ENCODE peak calls at places on chromosomes 12 and 14, in six cellular contexts. O is GM23338, T is heart right ventricle, X is pancreas, N is A549, R is tibial nerve. Y is an unnamed sample. For H3K4me1, the result is how much of the 10 kb centered on the place peaks cover.

GRCh38 chr12:122355702-122356101 is 66.8 kb downstream of the CLIP1 start:
- DNase-seq in O (no peak), T (no peak), X (no peak), N (no peak), R (no peak), Y (no peak)

GRCh38 chr14:90399541-90400444 is 3.0 kb downstream of the CALM1 start:
- DNase-seq in O (peak), T (peak), X (peak), N (peak), R (peak), Y (peak)

GRCh38 chr14:96710060-96710636 is 87.0 kb upstream of the VRK1 start:
- DNase-seq in O (no peak), T (no peak), X (no peak), N (no peak), R (no peak), Y (no peak)

GRCh38 chr12:122137229-122137628 is 36.8 kb downstream of the IL31 start:
- DNase-seq in O (peak), T (no peak), X (no peak), N (no peak), R (no peak), Y (no peak)

GRCh38 chr14:100239200-100239839 is 376 bp downstream of the YY1 start:
- DNase-seq in O (no peak), T (peak), X (peak), N (no peak), R (no peak), Y (peak)

GRCh38 chr12:14257734-14258467 is 107.6 kb upstream of the ATF7IP start:
- DNase-seq in O (peak), T (peak), X (peak), N (peak), R (peak), Y (peak)

GRCh38 chr12:128286970-128287369 is 20.0 kb downstream of the TMEM132C start:
- DNase-seq in O (no peak), T (no peak), X (no peak), N (no peak), R (no peak), Y (no peak)

GRCh38 chr12:85278598-85279448 is 1.2 kb upstream of the ALX1 start:
- DNase-seq in O (peak), T (no peak), X (no peak), N (no peak), R (no peak), Y (no peak)

GRCh38 chr12:86275356-86275755 is 19.2 kb upstream of the MGAT4C start:
- DNase-seq in O (no peak), T (no peak), X (no peak), N (no peak), R (no peak), Y (no peak)

GRCh38 chr12:12661086-12661485 is 34.9 kb downstream of the GPR19 start:
- DNase-seq in O (no peak), T (no peak), X (no peak), N (no peak), R (no peak), Y (no peak)

GRCh38 chr12:113322353-113322752 is 12.6 kb downstream of the SLC8B1 start:
- DNase-seq in O (no peak), T (no peak), X (no peak), N (no peak), R (no peak), Y (no peak)

GRCh38 chr14:96084796-96085195 is 45.6 kb downstream of the C14orf132 start:
- DNase-seq in O (no peak), T (no peak), X (no peak), N (no peak), R (no peak), Y (no peak)

GRCh38 chr12:130752692-130753230 is 36.7 kb upstream of the RIMBP2 start:
- DNase-seq in O (peak), T (no peak), X (no peak), N (no peak), R (no peak), Y (no peak)

GRCh38 chr12:95380997-95381786 is 92.8 kb upstream of the METAP2 start:
- DNase-seq in O (no peak), T (no peak), X (no peak), N (no peak), R (no peak), Y (no peak)

GRCh38 chr12:131920902-131921840 is 7.9 kb upstream of the PUS1 start:
- DNase-seq in O (no peak), T (no peak), X (no peak), N (no peak), R (no peak), Y (no peak)

GRCh38 chr12:42014972-42015371 is 129.7 kb downstream of the GXYLT1 start:
- DNase-seq in O (no peak), T (no peak), X (no peak), N (no peak), R (no peak), Y (no peak)

GRCh38 chr12:74741113-74741512 is 203.5 kb downstream of the ATXN7L3B start:
- DNase-seq in O (no peak), T (no peak), X (no peak), N (no peak), R (no peak), Y (no peak)

GRCh38 chr14:29637406-29637805 is 290.2 kb downstream of the PRKD1 start:
- DNase-seq in O (no peak), T (peak), X (peak), N (no peak), R (peak), Y (no peak)

GRCh38 chr12:28033538-28033915 is 61.0 kb upstream of the PTHLH start:
- DNase-seq in O (no peak), T (no peak), X (no peak), N (no peak), R (no peak), Y (no peak)

GRCh38 chr14:50311974-50312733 is at the start of the genes DMAC2L and L2HGDH:
- DNase-seq in O (peak), T (peak), X (peak), N (peak), R (peak), Y (peak)

GRCh38 chr12:113670742-113671141 is 199.1 kb upstream of the LHX5 start:
- DNase-seq in O (no peak), T (no peak), X (no peak), N (no peak), R (no peak), Y (no peak)

GRCh38 chr12:12247584-12247983 is 19.3 kb downstream of the LRP6 start:
- DNase-seq in O (no peak), T (no peak), X (no peak), N (no peak), R (no peak), Y (no peak)

GRCh38 chr12:6090786-6091185 is 33.7 kb downstream of the VWF start:
- DNase-seq in O (no peak), T (peak), X (no peak), N (no peak), R (peak), Y (peak)

GRCh38 chr14:33282181-33282580 is 343.5 kb downstream of the NPAS3 start:
- DNase-seq in O (no peak), T (no peak), X (no peak), N (no peak), R (no peak), Y (no peak)

GRCh38 chr12:39905152-39905551 is 200.7 kb downstream of the SLC2A13 start:
- DNase-seq in O (no peak), T (peak), X (peak), N (no peak), R (peak), Y (peak)

GRCh38 chr12:121579190-121579791 is 1.5 kb downstream of the KDM2B start:
- DNase-seq in O (peak), T (no peak), X (peak), N (no peak), R (peak), Y (peak)

GRCh38 chr12:14399871-14400270 is 34.4 kb downstream of the ATF7IP start:
- DNase-seq in O (no peak), T (no peak), X (no peak), N (no peak), R (no peak), Y (no peak)

GRCh38 chr12:127998936-127999467 is 268.0 kb upstream of the TMEM132C start:
- DNase-seq in O (no peak), T (no peak), X (no peak), N (no peak), R (no peak), Y (no peak)

GRCh38 chr12:65993173-65993572 is 137.4 kb downstream of the LLPH start:
- DNase-seq in O (no peak), T (no peak), X (no peak), N (no peak), R (no peak), Y (no peak)

GRCh38 chr12:65990592-65990991 is 140.0 kb downstream of the LLPH start:
- DNase-seq in O (no peak), T (no peak), X (no peak), N (no peak), R (no peak), Y (no peak)

GRCh38 chr12:65996146-65996545 is 134.4 kb downstream of the LLPH start:
- DNase-seq in O (no peak), T (no peak), X (no peak), N (no peak), R (no peak), Y (no peak)

GRCh38 chr12:65998031-65998430 is 132.5 kb downstream of the LLPH start:
- DNase-seq in O (no peak), T (no peak), X (no peak), N (no peak), R (no peak), Y (no peak)

DNA sequence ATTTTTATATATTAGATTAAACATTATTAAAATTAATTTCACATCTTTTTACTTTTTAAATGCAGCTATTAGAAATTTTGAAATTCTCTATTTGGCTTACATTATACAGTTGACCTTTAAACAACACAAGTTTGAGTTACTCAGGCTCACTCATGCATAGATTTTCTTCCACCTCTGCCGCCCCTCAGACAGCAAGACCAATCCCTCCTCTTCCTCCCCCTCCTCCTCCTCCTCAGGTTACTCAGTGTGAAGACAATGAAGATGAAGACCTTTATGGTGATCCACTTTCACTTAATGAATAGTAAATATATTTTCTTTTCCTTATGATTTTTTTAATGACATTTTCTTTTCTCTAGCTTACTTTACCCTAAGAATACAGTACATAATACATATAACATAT is 136.2 kb downstream of the LLPH start:
- DNase-seq in O (no peak), T (no peak), X (no peak), N (no peak), R (no peak), Y (no peak)
- H3K4me1 ChIP-seq in O (under half), T (under half), X (under half), N (under half), R (under half), Y (under half)

GRCh38 chr12:101628669-101629068 is 33.9 kb downstream of the MYBPC1 start:
- DNase-seq in O (no peak), T (no peak), X (no peak), N (no peak), R (no peak), Y (no peak)
- H3K4me1 ChIP-seq in O (under half), T (under half), X (under half), N (under half), R (under half), Y (under half)

GRCh38 chr12:10365716-10366433 is 24.0 kb downstream of the KLRK1 start:
- DNase-seq in O (no peak), T (no peak), X (no peak), N (no peak), R (no peak), Y (no peak)
- H3K4me1 ChIP-seq in O (under half), T (under half), X (under half), N (under half), R (under half), Y (under half)

GRCh38 chr14:93033983-93034670 is 81.6 kb downstream of the ITPK1 start:
- DNase-seq in O (peak), T (no peak), X (no peak), N (no peak), R (no peak), Y (no peak)

GRCh38 chr14:93031505-93032300 is 84.0 kb downstream of the ITPK1 start:
- DNase-seq in O (no peak), T (no peak), X (no peak), N (no peak), R (no peak), Y (no peak)

GRCh38 chr14:93030761-93031160 is 85.0 kb downstream of the ITPK1 start:
- DNase-seq in O (no peak), T (no peak), X (no peak), N (no peak), R (no peak), Y (no peak)

GRCh38 chr14:93033039-93033982 is 82.4 kb downstream of the ITPK1 start:
- DNase-seq in O (no peak), T (no peak), X (no peak), N (no peak), R (no peak), Y (no peak)

GRCh38 chr14:93032301-93032929 is 83.3 kb downstream of the ITPK1 start:
- DNase-seq in O (no peak), T (no peak), X (no peak), N (no peak), R (no peak), Y (no peak)
- H3K4me1 ChIP-seq in O (under half), T (half or more), X (under half), N (half or more), R (half or more), Y (half or more)

Y was measured in transverse colon.